ENCODE peak calls at places on chromosomes 13 and 19, in seven cellular contexts. One of them, this sample, is unnamed.

GRCh38 chr13:29125934-29126424 is 305.8 kb downstream of the MTUS2 start:
- DNase-seq in transverse colon: no peak
- DNase-seq in heart right ventricle: no peak
- DNase-seq in colonic mucosa: no peak
- DNase-seq in uterus: no peak
- DNase-seq in SJSA1: no peak
- DNase-seq in thoracic aorta: no peak
- DNase-seq in this sample: no peak

GRCh38 chr19:17829855-17830566 is 8.7 kb upstream of the INSL3 start:
- DNase-seq in transverse colon: peak; percentile 33
- DNase-seq in heart right ventricle: no peak
- DNase-seq in colonic mucosa: peak; percentile 63
- DNase-seq in uterus: no peak
- DNase-seq in SJSA1: no peak
- DNase-seq in thoracic aorta: no peak
- DNase-seq in this sample: no peak

GRCh38 chr13:97696921-97697320 is 256.6 kb upstream of the IPO5 start:
- DNase-seq in transverse colon: no peak
- DNase-seq in heart right ventricle: no peak
- DNase-seq in colonic mucosa: no peak
- DNase-seq in uterus: no peak
- DNase-seq in SJSA1: no peak
- DNase-seq in thoracic aorta: no peak
- DNase-seq in this sample: no peak

GRCh38 chr19:54030895-54031586 is 32.7 kb downstream of the VSTM1 start:
- DNase-seq in transverse colon: no peak
- DNase-seq in heart right ventricle: no peak
- DNase-seq in colonic mucosa: no peak
- DNase-seq in uterus: no peak
- DNase-seq in SJSA1: peak; percentile 56
- DNase-seq in thoracic aorta: no peak
- DNase-seq in this sample: no peak

GRCh38 chr13:45328661-45329105 is 12.3 kb downstream of the TPT1 start:
- DNase-seq in transverse colon: no peak
- DNase-seq in heart right ventricle: no peak
- DNase-seq in colonic mucosa: no peak
- DNase-seq in uterus: no peak
- DNase-seq in SJSA1: peak; percentile 50
- DNase-seq in thoracic aorta: no peak
- DNase-seq in this sample: no peak

GRCh38 chr19:30376826-30377425 is 4.7 kb downstream of the ZNF536 start:
- DNase-seq in transverse colon: no peak
- DNase-seq in heart right ventricle: no peak
- DNase-seq in colonic mucosa: no peak
- DNase-seq in uterus: no peak
- DNase-seq in SJSA1: no peak
- DNase-seq in thoracic aorta: no peak
- DNase-seq in this sample: no peak

GRCh38 chr19:9323557-9323918 is 441 bp upstream of the ZNF559 start:
- DNase-seq in transverse colon: peak; percentile 59
- DNase-seq in heart right ventricle: peak; percentile 83
- DNase-seq in colonic mucosa: peak; percentile 72
- DNase-seq in uterus: peak; percentile 64
- DNase-seq in SJSA1: no peak
- DNase-seq in thoracic aorta: peak; percentile 14
- DNase-seq in this sample: peak; percentile 54

GRCh38 chr13:48876289-48876688 is 99.4 kb upstream of the FNDC3A start:
- DNase-seq in transverse colon: no peak
- DNase-seq in heart right ventricle: no peak
- DNase-seq in colonic mucosa: no peak
- DNase-seq in uterus: no peak
- DNase-seq in SJSA1: no peak
- DNase-seq in thoracic aorta: no peak
- DNase-seq in this sample: no peak

GRCh38 chr13:41452462-41452861 is 4.9 kb upstream of the RGCC start:
- DNase-seq in transverse colon: no peak
- DNase-seq in heart right ventricle: no peak
- DNase-seq in colonic mucosa: no peak
- DNase-seq in uterus: no peak
- DNase-seq in SJSA1: no peak
- DNase-seq in thoracic aorta: no peak
- DNase-seq in this sample: no peak

GRCh38 chr19:14265285-14266036 is 59.5 kb upstream of the ADGRL1 start:
- DNase-seq in transverse colon: no peak
- DNase-seq in heart right ventricle: no peak
- DNase-seq in colonic mucosa: no peak
- DNase-seq in uterus: peak; percentile 21
- DNase-seq in SJSA1: no peak
- DNase-seq in thoracic aorta: no peak
- DNase-seq in this sample: no peak

DNA sequence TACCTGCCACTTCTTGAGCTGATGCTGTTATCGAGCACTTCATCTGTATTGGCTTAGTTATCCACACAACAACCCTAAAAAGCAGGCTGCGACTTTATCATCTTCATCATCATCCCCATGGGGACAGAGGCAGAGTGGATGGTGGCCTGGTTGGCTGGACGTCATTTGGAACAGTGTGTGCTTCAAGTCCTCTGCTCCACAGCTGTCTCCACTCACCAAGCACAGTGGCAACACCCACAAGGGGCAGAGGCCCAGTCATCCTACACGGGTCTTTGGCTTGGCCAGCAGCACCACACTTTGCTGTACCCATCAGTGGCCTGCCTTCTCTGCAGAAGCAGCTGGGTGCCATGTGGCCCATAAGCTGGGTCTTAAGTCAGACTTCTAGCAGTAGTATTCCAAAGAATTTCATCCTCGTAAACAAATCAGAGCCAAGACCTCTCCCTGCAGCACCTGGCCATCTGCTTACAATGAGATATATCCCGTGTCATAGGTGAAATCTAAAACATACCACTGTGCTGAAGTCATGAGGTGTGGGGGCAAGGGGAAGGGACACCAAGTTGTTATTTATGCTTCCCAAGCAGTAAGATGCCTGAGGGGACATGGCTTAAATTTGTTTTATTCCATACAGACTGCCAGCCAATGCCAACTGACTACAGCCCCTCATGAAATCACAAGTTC is 47.9 kb upstream of the EPHX3 start:
- DNase-seq in transverse colon: no peak
- DNase-seq in heart right ventricle: no peak
- DNase-seq in colonic mucosa: no peak
- DNase-seq in uterus: no peak
- DNase-seq in SJSA1: no peak
- DNase-seq in thoracic aorta: no peak
- DNase-seq in this sample: no peak
- H3K4me1 ChIP-seq in transverse colon: peaks cover 66% of the 10 kb centered on the region
- H3K4me1 ChIP-seq in heart right ventricle: peaks cover 100% of the 10 kb centered on the region
- H3K4me1 ChIP-seq in colonic mucosa: peaks cover 32% of the 10 kb centered on the region
- H3K4me1 ChIP-seq in uterus: peaks cover 32% of the 10 kb centered on the region
- H3K4me1 ChIP-seq in SJSA1: peaks cover 41% of the 10 kb centered on the region
- H3K4me1 ChIP-seq in thoracic aorta: peaks cover 99% of the 10 kb centered on the region
- H3K4me1 ChIP-seq in this sample: peaks cover 25% of the 10 kb centered on the region

GRCh38 chr13:33277946-33278345 is 7.6 kb downstream of the STARD13 start:
- DNase-seq in transverse colon: no peak
- DNase-seq in heart right ventricle: no peak
- DNase-seq in colonic mucosa: no peak
- DNase-seq in uterus: no peak
- DNase-seq in SJSA1: no peak
- DNase-seq in thoracic aorta: no peak
- DNase-seq in this sample: no peak
- H3K4me1 ChIP-seq in transverse colon: peaks cover 39% of the 10 kb centered on the region
- H3K4me1 ChIP-seq in heart right ventricle: peaks cover 81% of the 10 kb centered on the region
- H3K4me1 ChIP-seq in colonic mucosa: peaks cover 5% of the 10 kb centered on the region
- H3K4me1 ChIP-seq in uterus: no peaks in the 10 kb centered on the region
- H3K4me1 ChIP-seq in SJSA1: peaks cover 71% of the 10 kb centered on the region
- H3K4me1 ChIP-seq in thoracic aorta: peaks cover 85% of the 10 kb centered on the region
- H3K4me1 ChIP-seq in this sample: peaks cover 3% of the 10 kb centered on the region

DNA sequence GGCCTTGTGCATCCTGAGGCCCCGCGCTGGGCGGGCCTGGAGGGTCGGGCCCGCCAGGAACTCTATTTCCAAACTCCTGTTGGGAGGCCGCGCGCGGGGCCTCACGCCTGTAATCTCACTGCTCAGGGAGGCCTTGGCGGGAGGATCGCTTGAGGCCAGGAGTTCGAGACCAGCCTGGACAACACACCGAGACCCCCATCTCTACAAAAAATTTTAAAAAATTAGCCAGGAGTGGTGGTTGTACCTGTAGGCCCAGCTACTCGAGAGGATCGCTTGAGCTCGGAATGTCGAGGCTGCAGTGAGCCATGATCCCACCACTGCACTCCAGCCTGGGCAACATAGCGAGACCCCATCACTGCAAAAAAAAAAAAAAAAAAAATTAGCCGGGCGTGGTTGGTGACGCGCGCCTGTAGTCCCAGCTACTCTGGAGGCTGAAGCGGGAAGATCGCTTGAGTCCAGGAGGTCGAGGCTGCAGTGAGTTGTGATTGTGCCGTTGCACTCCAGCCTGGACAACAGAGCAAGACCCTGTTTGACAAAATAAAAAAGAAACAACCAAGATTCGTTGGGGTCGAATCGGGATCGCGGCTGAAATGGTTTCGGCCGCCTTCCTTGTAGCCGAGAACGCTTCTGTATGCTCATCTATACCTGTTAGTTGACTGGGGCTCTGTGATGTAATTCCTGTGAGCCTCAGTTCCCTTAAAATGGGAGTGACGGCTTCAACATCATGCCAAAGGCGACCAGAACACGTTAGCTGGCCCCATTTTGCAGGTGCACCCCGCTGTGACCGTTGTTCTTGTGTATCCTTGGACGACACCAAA is 636 bp downstream of the SF3A2 start:
- DNase-seq in transverse colon: no peak
- DNase-seq in heart right ventricle: no peak
- DNase-seq in colonic mucosa: no peak
- DNase-seq in uterus: no peak
- DNase-seq in SJSA1: no peak
- DNase-seq in thoracic aorta: no peak
- DNase-seq in this sample: no peak
- H3K4me1 ChIP-seq in transverse colon: peaks cover 75% of the 10 kb centered on the region
- H3K4me1 ChIP-seq in heart right ventricle: peaks cover 58% of the 10 kb centered on the region
- H3K4me1 ChIP-seq in colonic mucosa: peaks cover 32% of the 10 kb centered on the region
- H3K4me1 ChIP-seq in uterus: peaks cover 13% of the 10 kb centered on the region
- H3K4me1 ChIP-seq in SJSA1: peaks cover 43% of the 10 kb centered on the region
- H3K4me1 ChIP-seq in thoracic aorta: peaks cover 73% of the 10 kb centered on the region
- H3K4me1 ChIP-seq in this sample: peaks cover 18% of the 10 kb centered on the region

GRCh38 chr19:3456925-3457530 is 23.3 kb downstream of the SMIM24 start:
- DNase-seq in transverse colon: no peak
- DNase-seq in heart right ventricle: no peak
- DNase-seq in colonic mucosa: no peak
- DNase-seq in uterus: no peak
- DNase-seq in SJSA1: no peak
- DNase-seq in thoracic aorta: no peak
- DNase-seq in this sample: no peak

GRCh38 chr19:3454656-3455392 is 25.5 kb downstream of the SMIM24 start:
- DNase-seq in transverse colon: no peak
- DNase-seq in heart right ventricle: no peak
- DNase-seq in colonic mucosa: no peak
- DNase-seq in uterus: no peak
- DNase-seq in SJSA1: no peak
- DNase-seq in thoracic aorta: no peak
- DNase-seq in this sample: no peak

GRCh38 chr19:3455960-3456601 is 24.2 kb downstream of the SMIM24 start:
- DNase-seq in transverse colon: no peak
- DNase-seq in heart right ventricle: no peak
- DNase-seq in colonic mucosa: no peak
- DNase-seq in uterus: no peak
- DNase-seq in SJSA1: no peak
- DNase-seq in thoracic aorta: no peak
- DNase-seq in this sample: no peak

GRCh38 chr19:3453840-3454239 is 26.5 kb downstream of the SMIM24 start:
- DNase-seq in transverse colon: no peak
- DNase-seq in heart right ventricle: no peak
- DNase-seq in colonic mucosa: no peak
- DNase-seq in uterus: no peak
- DNase-seq in SJSA1: no peak
- DNase-seq in thoracic aorta: no peak
- DNase-seq in this sample: no peak

DNA sequence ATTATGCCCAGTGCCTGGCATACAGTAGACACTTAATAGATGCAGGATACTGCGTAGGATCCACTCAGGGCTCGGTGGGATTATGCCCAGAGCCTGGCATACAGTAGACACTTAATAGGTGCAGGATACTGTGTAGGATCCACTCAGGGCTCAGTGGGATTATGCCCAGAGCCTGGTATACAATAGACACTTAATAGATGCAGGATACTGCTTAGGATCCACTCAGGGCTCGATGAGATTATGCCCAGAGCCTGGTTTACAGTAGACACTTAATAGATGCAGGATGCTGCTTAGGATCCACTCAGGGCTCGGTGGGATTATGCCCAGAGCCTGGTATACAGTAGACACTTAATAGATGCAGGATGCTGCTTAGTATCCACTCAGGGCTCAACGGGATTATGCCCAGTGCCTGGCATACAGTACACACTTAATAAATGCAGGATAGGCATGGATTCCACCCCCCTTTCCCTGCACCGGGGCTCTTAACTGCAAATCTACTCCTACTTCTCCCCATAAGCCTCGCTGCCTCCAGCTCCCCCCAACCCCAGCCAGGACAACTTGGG is 24.9 kb downstream of the SMIM24 start:
- DNase-seq in transverse colon: no peak
- DNase-seq in heart right ventricle: no peak
- DNase-seq in colonic mucosa: no peak
- DNase-seq in uterus: no peak
- DNase-seq in SJSA1: no peak
- DNase-seq in thoracic aorta: no peak
- DNase-seq in this sample: no peak
- H3K4me1 ChIP-seq in transverse colon: peaks cover 44% of the 10 kb centered on the region
- H3K4me1 ChIP-seq in heart right ventricle: peaks cover 46% of the 10 kb centered on the region
- H3K4me1 ChIP-seq in colonic mucosa: no peaks in the 10 kb centered on the region
- H3K4me1 ChIP-seq in uterus: peaks cover 9% of the 10 kb centered on the region
- H3K4me1 ChIP-seq in SJSA1: peaks cover 8% of the 10 kb centered on the region
- H3K4me1 ChIP-seq in thoracic aorta: peaks cover 55% of the 10 kb centered on the region
- H3K4me1 ChIP-seq in this sample: no peaks in the 10 kb centered on the region

DNA sequence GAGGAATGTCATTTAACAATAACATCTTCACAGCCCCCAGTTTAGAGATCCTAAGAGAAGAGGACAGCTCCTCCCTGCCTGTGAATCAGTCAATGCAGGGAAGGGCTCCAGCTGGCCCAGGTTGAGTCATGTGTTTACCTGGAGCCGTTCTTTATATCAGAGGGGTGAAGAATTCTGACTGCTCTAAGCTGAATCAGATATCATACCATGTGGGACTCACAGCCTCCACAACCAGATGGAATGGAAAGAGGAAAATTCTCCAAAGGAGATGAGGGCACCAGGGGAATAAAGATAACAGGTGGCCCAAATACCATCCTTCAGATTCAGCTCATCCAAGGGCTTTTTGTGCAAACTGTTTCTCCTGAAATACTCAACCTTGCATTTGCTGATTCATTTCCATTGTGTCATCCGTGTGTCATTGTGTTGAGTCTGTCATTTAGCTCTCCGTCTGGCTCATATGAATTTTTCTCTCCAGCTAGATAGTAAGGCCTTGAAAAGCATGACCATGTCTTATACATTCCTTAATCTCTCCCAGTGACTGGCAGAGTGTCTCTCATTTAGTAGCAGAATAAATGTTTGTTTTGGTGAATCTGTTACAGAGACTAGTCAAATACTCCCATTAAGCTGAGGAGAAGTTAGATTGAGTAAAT is 217.9 kb downstream of the RFC3 start:
- DNase-seq in transverse colon: no peak
- DNase-seq in heart right ventricle: no peak
- DNase-seq in colonic mucosa: no peak
- DNase-seq in uterus: no peak
- DNase-seq in SJSA1: peak; percentile 37
- DNase-seq in thoracic aorta: no peak
- DNase-seq in this sample: no peak
- H3K4me1 ChIP-seq in transverse colon: no peaks in the 10 kb centered on the region
- H3K4me1 ChIP-seq in heart right ventricle: no peaks in the 10 kb centered on the region
- H3K4me1 ChIP-seq in colonic mucosa: no peaks in the 10 kb centered on the region
- H3K4me1 ChIP-seq in uterus: no peaks in the 10 kb centered on the region
- H3K4me1 ChIP-seq in SJSA1: peaks cover 28% of the 10 kb centered on the region
- H3K4me1 ChIP-seq in thoracic aorta: no peaks in the 10 kb centered on the region
- H3K4me1 ChIP-seq in this sample: no peaks in the 10 kb centered on the region

GRCh38 chr13:113843063-113843654 is 20.7 kb downstream of the GAS6 start:
- DNase-seq in transverse colon: no peak
- DNase-seq in heart right ventricle: peak; percentile 37
- DNase-seq in colonic mucosa: no peak
- DNase-seq in uterus: peak; percentile 17
- DNase-seq in SJSA1: no peak
- DNase-seq in thoracic aorta: no peak
- DNase-seq in this sample: no peak
- H3K4me1 ChIP-seq in transverse colon: peaks cover 35% of the 10 kb centered on the region
- H3K4me1 ChIP-seq in heart right ventricle: peaks cover 75% of the 10 kb centered on the region
- H3K4me1 ChIP-seq in colonic mucosa: peaks cover 19% of the 10 kb centered on the region
- H3K4me1 ChIP-seq in uterus: peaks cover under 1% of the 10 kb centered on the region
- H3K4me1 ChIP-seq in SJSA1: peaks cover 20% of the 10 kb centered on the region
- H3K4me1 ChIP-seq in thoracic aorta: peaks cover 46% of the 10 kb centered on the region
- H3K4me1 ChIP-seq in this sample: peaks cover 28% of the 10 kb centered on the region